ENCODE peak calls at places on chromosomes 2 and 18, in nine cellular contexts. W, G, L, D, F, E, V, R and B are unnamed samples.
A peak's percentile ranks its signal among the peaks of the same experiment; 100 is the strongest.

GRCh38 chr2:240211598-240212424 is 71.4 kb upstream of the OTOS start:
- DNase-seq in W (no peak), G (no peak), L (no peak), D (no peak), F (no peak), E (peak; percentile 29), V (no peak), R (no peak), B (peak; percentile 26)

GRCh38 chr2:64404743-64405142 is 49.2 kb upstream of the LGALSL start:
- DNase-seq in W (peak; percentile 75), G (peak; percentile 85), L (no peak), D (peak; percentile 62), F (no peak), E (peak; percentile 58), V (no peak), R (peak; percentile 69), B (no peak)

GRCh38 chr18:26073742-26074141 is 16.7 kb downstream of the SS18 start:
- DNase-seq in W (no peak), G (no peak), L (no peak), D (no peak), F (no peak), E (no peak), V (no peak), R (no peak), B (no peak)

GRCh38 chr18:56795381-56795780 is 144.2 kb downstream of the WDR7 start:
- DNase-seq in W (no peak), G (peak; percentile 7), L (no peak), D (no peak), F (no peak), E (no peak), V (no peak), R (no peak), B (no peak)

GRCh38 chr18:57214976-57215375 is 68.1 kb downstream of the BOD1L2 start:
- DNase-seq in W (no peak), G (no peak), L (no peak), D (no peak), F (no peak), E (no peak), V (no peak), R (no peak), B (no peak)

GRCh38 chr18:63070750-63071502 is 248.6 kb downstream of the BCL2 start:
- DNase-seq in W (no peak), G (no peak), L (no peak), D (no peak), F (no peak), E (no peak), V (no peak), R (peak; percentile 38), B (no peak)

GRCh38 chr18:31943895-31944816 is 1.2 kb upstream of the TRAPPC8 start:
- DNase-seq in W (peak; percentile 46), G (no peak), L (no peak), D (no peak), F (no peak), E (no peak), V (peak; percentile 11), R (peak; percentile 49), B (no peak)

GRCh38 chr2:18792226-18792629 is 202.9 kb upstream of the NT5C1B start:
- DNase-seq in W (no peak), G (peak; percentile 37), L (no peak), D (no peak), F (no peak), E (no peak), V (no peak), R (no peak), B (no peak)

GRCh38 chr2:38155-38554 is 8.2 kb downstream of the FAM110C start:
- DNase-seq in W (peak; percentile 23), G (no peak), L (no peak), D (no peak), F (no peak), E (no peak), V (no peak), R (no peak), B (peak; percentile 34)

GRCh38 chr2:200396726-200397348 is 90.3 kb downstream of the SPATS2L start:
- DNase-seq in W (no peak), G (peak; percentile 69), L (no peak), D (no peak), F (no peak), E (no peak), V (no peak), R (no peak), B (no peak)

GRCh38 chr2:120794716-120795115 is 59.0 kb downstream of the GLI2 start:
- DNase-seq in W (no peak), G (peak; percentile 67), L (no peak), D (no peak), F (no peak), E (no peak), V (no peak), R (no peak), B (no peak)

GRCh38 chr18:48629730-48630324 is 91.0 kb downstream of the CTIF start:
- DNase-seq in W (peak; percentile 60), G (peak; percentile 94), L (peak; percentile 30), D (no peak), F (no peak), E (no peak), V (no peak), R (no peak), B (no peak)

GRCh38 chr2:145682536-145683157 is 1162.7 kb upstream of the ZEB2 start:
- DNase-seq in W (peak; percentile 29), G (peak; percentile 9), L (no peak), D (no peak), F (no peak), E (no peak), V (no peak), R (no peak), B (no peak)

GRCh38 chr2:141062016-141062415 is 1068.8 kb downstream of the LRP1B start:
- DNase-seq in W (no peak), G (no peak), L (peak; percentile 5), D (no peak), F (no peak), E (no peak), V (no peak), R (no peak), B (no peak)

GRCh38 chr2:20674309-20674965 is 7.5 kb downstream of the GDF7 start:
- DNase-seq in W (no peak), G (no peak), L (no peak), D (no peak), F (no peak), E (no peak), V (no peak), R (peak; percentile 36), B (no peak)
- H3K4me1 ChIP-seq in W (peaks cover 7% of the 10 kb centered on the region), G (peaks cover 7% of the 10 kb centered on the region), L (no peaks in the 10 kb centered on the region), D (peaks cover 8% of the 10 kb centered on the region), F (no peaks in the 10 kb centered on the region), E (no peaks in the 10 kb centered on the region), V (peaks cover 6% of the 10 kb centered on the region), R (no peaks in the 10 kb centered on the region), B (peaks cover 18% of the 10 kb centered on the region)

GRCh38 chr2:218961651-218962570 is 2.4 kb downstream of the CDK5R2 start:
- DNase-seq in W (no peak), G (no peak), L (peak; percentile 86), D (no peak), F (peak; percentile 59), E (no peak), V (no peak), R (peak; percentile 90), B (no peak)

GRCh38 chr2:218962859-218963492 is 3.5 kb downstream of the CDK5R2 start:
- DNase-seq in W (peak; percentile 98), G (peak; percentile 70), L (peak; percentile 97), D (peak; percentile 63), F (peak; percentile 97), E (peak; percentile 71), V (peak; percentile 57), R (peak; percentile 99), B (peak; percentile 59)

GRCh38 chr2:218961229-218961628 is 1.8 kb downstream of the CDK5R2 start:
- DNase-seq in W (no peak), G (no peak), L (no peak), D (no peak), F (no peak), E (no peak), V (no peak), R (no peak), B (no peak)

GRCh38 chr2:218963597-218963996 is 4.1 kb downstream of the CDK5R2 start:
- DNase-seq in W (no peak), G (no peak), L (no peak), D (no peak), F (no peak), E (no peak), V (no peak), R (no peak), B (no peak)

GRCh38 chr2:218964041-218964771 is 4.7 kb downstream of the CDK5R2 start:
- DNase-seq in W (peak; percentile 67), G (peak; percentile 76), L (peak; percentile 81), D (no peak), F (no peak), E (no peak), V (no peak), R (peak; percentile 58), B (no peak)
- H3K4me3 ChIP-seq in W (no peak overlapping the region), G (peak overlapping the region; percentile 19), L (peak overlapping the region; percentile 72), D (no peak overlapping the region), F (no peak overlapping the region), E (no peak overlapping the region), V (no peak overlapping the region), R (peak overlapping the region; percentile 83), B (no peak overlapping the region)

GRCh38 chr2:43110442-43110871 is 115.9 kb downstream of the ZFP36L2 start:
- DNase-seq in W (no peak), G (peak; percentile 86), L (no peak), D (no peak), F (peak; percentile 74), E (peak; percentile 75), V (no peak), R (peak; percentile 42), B (no peak)
- H3K4me1 ChIP-seq in W (peaks cover 7% of the 10 kb centered on the region), G (peaks cover 21% of the 10 kb centered on the region), L (peaks cover 15% of the 10 kb centered on the region), D (peaks cover 63% of the 10 kb centered on the region), F (peaks cover 26% of the 10 kb centered on the region), E (no peaks in the 10 kb centered on the region), V (no peaks in the 10 kb centered on the region), R (peaks cover 5% of the 10 kb centered on the region), B (peaks cover 74% of the 10 kb centered on the region)

GRCh38 chr2:180591947-180592346 is 388.5 kb upstream of the UBE2E3 start:
- DNase-seq in W (no peak), G (no peak), L (no peak), D (no peak), F (no peak), E (no peak), V (no peak), R (no peak), B (no peak)
- H3K4me3 ChIP-seq in W (no peak overlapping the region), G (no peak overlapping the region), L (no peak overlapping the region), D (no peak overlapping the region), F (no peak overlapping the region), E (no peak overlapping the region), V (no peak overlapping the region), R (no peak overlapping the region), B (no peak overlapping the region)

GRCh38 chr2:160405077-160405865 is 88.3 kb downstream of the RBMS1 start:
- DNase-seq in W (peak; percentile 71), G (no peak), L (no peak), D (no peak), F (no peak), E (no peak), V (no peak), R (peak; percentile 78), B (no peak)
- H3K4me1 ChIP-seq in W (peaks cover 10% of the 10 kb centered on the region), G (peaks cover 14% of the 10 kb centered on the region), L (no peaks in the 10 kb centered on the region), D (peaks cover 74% of the 10 kb centered on the region), F (peaks cover 48% of the 10 kb centered on the region), E (peaks cover 1% of the 10 kb centered on the region), V (peaks cover 74% of the 10 kb centered on the region), R (peaks cover 19% of the 10 kb centered on the region), B (peaks cover 79% of the 10 kb centered on the region)